ENCODE peak calls at places on chromosomes 4 and X, in seven cellular contexts. Q is K562, G is heart left ventricle, V is suprapubic skin, L is breast epithelium, O is HCT116, D is adrenal gland. H is an unnamed sample.

GRCh38 chrX:68865300-68865699 is 36.5 kb downstream of the EFNB1 start:
- DNase-seq in Q (no peak), G (no peak), V (no peak), L (no peak), O (no peak), D (no peak), H (peak; percentile 34)

GRCh38 chr4:142044271-142044670 is 407.9 kb downstream of the IL15 start:
- DNase-seq in Q (no peak), G (no peak), V (no peak), L (no peak), O (no peak), D (no peak), H (no peak)

GRCh38 chr4:176320340-176320975 is 692 bp downstream of the SPCS3 start:
- DNase-seq in Q (peak; percentile 72), G (peak; percentile 95), V (peak; percentile 95), L (peak; percentile 86), O (peak; percentile 31), D (peak; percentile 91), H (peak; percentile 88)

GRCh38 chrX:153444333-153445011 is 1.4 kb downstream of the TREX2 start:
- DNase-seq in Q (no peak), G (no peak), V (no peak), L (no peak), O (no peak), D (no peak), H (no peak)

GRCh38 chr4:8110071-8110986 is 48.3 kb downstream of the ABLIM2 start:
- DNase-seq in Q (peak; percentile 52), G (no peak), V (no peak), L (no peak), O (no peak), D (no peak), H (peak; percentile 35)

GRCh38 chr4:41069268-41069667 is 145.1 kb downstream of the APBB2 start:
- DNase-seq in Q (no peak), G (no peak), V (no peak), L (no peak), O (no peak), D (no peak), H (no peak)

GRCh38 chrX:49102221-49102620 is 21.3 kb downstream of the GPKOW start:
- DNase-seq in Q (no peak), G (no peak), V (no peak), L (no peak), O (no peak), D (peak; percentile 40), H (no peak)

GRCh38 chr4:6598127-6598526 is 23.1 kb downstream of the MAN2B2 start:
- DNase-seq in Q (no peak), G (no peak), V (no peak), L (no peak), O (no peak), D (no peak), H (no peak)

GRCh38 chr4:1832690-1833089 is 23.3 kb downstream of the LETM1 start:
- DNase-seq in Q (no peak), G (no peak), V (no peak), L (no peak), O (no peak), D (no peak), H (no peak)

GRCh38 chr4:182537031-182537617 is 293.9 kb downstream of the TENM3 start:
- DNase-seq in Q (no peak), G (no peak), V (no peak), L (no peak), O (no peak), D (no peak), H (no peak)
- H3K4me3 ChIP-seq in Q (no peak overlapping the region), G (no peak overlapping the region), V (no peak overlapping the region), L (no peak overlapping the region), O (no peak overlapping the region), D (no peak overlapping the region), H (no peak overlapping the region)

GRCh38 chrX:136878423-136878822 is 2.1 kb downstream of the RBMX start:
- DNase-seq in Q (no peak), G (no peak), V (no peak), L (no peak), O (no peak), D (no peak), H (no peak)

GRCh38 chrX:136880003-136880451 is 498 bp downstream of the RBMX start:
- DNase-seq in Q (no peak), G (peak; percentile 42), V (no peak), L (peak; percentile 20), O (no peak), D (peak; percentile 37), H (peak; percentile 48)

GRCh38 chrX:136879001-136879667 is 1.4 kb downstream of the RBMX start:
- DNase-seq in Q (no peak), G (no peak), V (no peak), L (no peak), O (no peak), D (no peak), H (no peak)

DNA sequence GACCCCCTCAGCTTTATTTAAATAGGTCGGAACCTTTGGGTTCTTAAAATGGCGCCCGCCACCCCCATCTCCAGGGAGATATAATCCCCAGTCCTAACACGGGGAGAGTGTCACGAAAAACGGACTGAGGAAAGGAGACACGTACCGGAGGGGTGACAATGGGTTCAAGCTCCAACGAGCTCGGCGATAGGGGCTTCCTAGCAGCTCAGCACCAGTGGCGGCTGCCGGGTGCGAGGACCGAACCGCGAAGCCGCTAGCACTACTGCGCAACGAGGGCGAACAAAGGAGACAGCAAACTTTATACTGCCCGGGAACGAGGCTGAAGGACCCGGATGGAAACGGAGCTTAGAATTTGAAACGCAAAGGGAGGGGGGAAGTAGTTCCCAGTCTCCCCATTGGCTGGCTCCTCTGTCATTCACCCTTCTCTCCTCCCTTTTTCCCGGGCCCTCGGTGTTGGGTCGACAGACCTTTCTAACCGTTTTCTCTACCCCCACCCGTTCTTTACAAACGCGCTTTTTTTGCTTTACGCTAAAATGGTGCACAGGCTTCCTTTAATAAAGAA is at the start of gene RBMX:
- DNase-seq in Q (peak; percentile 95), G (peak; percentile 92), V (peak; percentile 88), L (peak; percentile 85), O (peak; percentile 89), D (peak; percentile 90), H (peak; percentile 95)
- TF ChIP-seq POLR2A in Q (peak; percentile 100), G (peak; percentile 92), V (peak; percentile 93), L (peak; percentile 95), O (peak; percentile 97), D (peak; percentile 97), H (peak; percentile 97)

GRCh38 chr4:74934822-74935326 is 2.0 kb downstream of the PARM1 start:
- DNase-seq in Q (no peak), G (no peak), V (no peak), L (no peak), O (no peak), D (no peak), H (no peak)
- H3K4me3 ChIP-seq in Q (no peak overlapping the region), G (peak overlapping the region; percentile 76), V (peak overlapping the region; percentile 59), L (peak overlapping the region; percentile 64), O (no peak overlapping the region), D (no peak overlapping the region), H (no peak overlapping the region)

GRCh38 chrX:47560831-47561652 is at the start of gene ARAF:
- DNase-seq in Q (peak; percentile 98), G (peak; percentile 98), V (peak; percentile 95), L (peak; percentile 98), O (peak; percentile 99), D (peak; percentile 97), H (peak; percentile 99)

GRCh38 chrX:47561653-47562151 is 697 bp downstream of the ARAF start:
- DNase-seq in Q (no peak), G (no peak), V (no peak), L (no peak), O (no peak), D (no peak), H (no peak)

GRCh38 chrX:47560179-47560830 is 700 bp upstream of the ARAF start:
- DNase-seq in Q (no peak), G (no peak), V (no peak), L (no peak), O (no peak), D (no peak), H (no peak)

GRCh38 chrX:47558436-47558835 is 2.6 kb upstream of the ARAF start:
- DNase-seq in Q (no peak), G (no peak), V (no peak), L (no peak), O (no peak), D (no peak), H (no peak)

DNA sequence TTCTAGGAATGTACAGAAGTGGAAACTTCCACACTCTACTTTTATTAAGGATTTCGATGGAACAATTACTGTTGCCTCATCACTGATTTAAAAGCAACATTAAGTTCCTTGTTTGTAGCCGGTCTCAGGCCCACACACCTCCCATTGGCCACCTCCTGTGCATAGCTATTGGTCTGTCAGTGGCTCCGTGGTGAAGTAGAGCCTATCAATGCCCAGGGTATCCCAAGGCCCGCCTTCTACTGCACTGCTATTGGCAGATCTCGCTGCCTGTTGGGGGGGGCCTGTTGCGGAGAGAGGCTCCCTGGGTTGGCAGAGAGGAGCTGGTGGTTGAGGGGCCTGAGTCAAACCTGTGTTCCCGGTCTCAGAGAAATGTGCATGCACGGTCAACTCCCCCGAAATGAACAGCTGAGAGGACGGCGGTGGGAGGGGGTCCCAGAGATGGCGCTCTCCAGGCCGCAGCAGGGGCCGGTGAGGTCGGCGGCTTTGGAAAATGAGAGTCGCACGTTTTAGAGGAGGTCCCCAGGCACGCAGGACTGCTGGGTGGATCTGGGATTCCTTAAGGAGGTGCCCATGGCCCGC is 4.9 kb upstream of the ARAF start:
- DNase-seq in Q (peak; percentile 67), G (peak; percentile 94), V (peak; percentile 93), L (peak; percentile 95), O (no peak), D (peak; percentile 95), H (peak; percentile 45)
- TF ChIP-seq POLR2A in Q (peak; percentile 72), G (peak; percentile 81), V (no peak), L (peak; percentile 85), O (no peak), D (peak; percentile 19), H (no peak)